ENCODE peak calls at places on chromosomes 4 and X, in six cellular contexts. One of them, this sample, is unnamed.

GRCh38 chr4:174427562-174428140 is 94.6 kb downstream of the HPGD start:
- DNase-seq in stimulated activated CD8-positive, alpha-beta memory T cell treated with anti-CD3 and anti-CD28 coated beads, Interleukin-15, amount 100 ng/mL, for 4 hours: no peak
- DNase-seq in brain microvascular endothelial cell: no peak
- DNase-seq in progenitor cell of endocrine pancreas: no peak
- DNase-seq in activated CD8-positive, alpha-beta memory T cell treated with anti-CD3 and anti-CD28 coated beads for 48 hours: no peak
- DNase-seq in HS-5: no peak
- DNase-seq in this sample: no peak

GRCh38 chr4:154332681-154333421 is 158.7 kb downstream of the DCHS2 start:
- DNase-seq in stimulated activated CD8-positive, alpha-beta memory T cell treated with anti-CD3 and anti-CD28 coated beads, Interleukin-15, amount 100 ng/mL, for 4 hours: peak; percentile 3
- DNase-seq in brain microvascular endothelial cell: peak; percentile 9
- DNase-seq in progenitor cell of endocrine pancreas: no peak
- DNase-seq in activated CD8-positive, alpha-beta memory T cell treated with anti-CD3 and anti-CD28 coated beads for 48 hours: peak; percentile 7
- DNase-seq in HS-5: no peak
- DNase-seq in this sample: peak; percentile 17

GRCh38 chrX:9988762-9989161 is 21.6 kb downstream of the CLDN34 start:
- DNase-seq in stimulated activated CD8-positive, alpha-beta memory T cell treated with anti-CD3 and anti-CD28 coated beads, Interleukin-15, amount 100 ng/mL, for 4 hours: no peak
- DNase-seq in brain microvascular endothelial cell: no peak
- DNase-seq in progenitor cell of endocrine pancreas: no peak
- DNase-seq in activated CD8-positive, alpha-beta memory T cell treated with anti-CD3 and anti-CD28 coated beads for 48 hours: no peak
- DNase-seq in HS-5: no peak
- DNase-seq in this sample: no peak

GRCh38 chr4:183422962-183423653 is 21.3 kb upstream of the CDKN2AIP start:
- DNase-seq in stimulated activated CD8-positive, alpha-beta memory T cell treated with anti-CD3 and anti-CD28 coated beads, Interleukin-15, amount 100 ng/mL, for 4 hours: no peak
- DNase-seq in brain microvascular endothelial cell: no peak
- DNase-seq in progenitor cell of endocrine pancreas: no peak
- DNase-seq in activated CD8-positive, alpha-beta memory T cell treated with anti-CD3 and anti-CD28 coated beads for 48 hours: no peak
- DNase-seq in HS-5: peak; percentile 61
- DNase-seq in this sample: no peak

GRCh38 chr4:78612398-78613005 is 60.9 kb downstream of the ANXA3 start:
- DNase-seq in stimulated activated CD8-positive, alpha-beta memory T cell treated with anti-CD3 and anti-CD28 coated beads, Interleukin-15, amount 100 ng/mL, for 4 hours: no peak
- DNase-seq in brain microvascular endothelial cell: peak; percentile 46
- DNase-seq in progenitor cell of endocrine pancreas: no peak
- DNase-seq in activated CD8-positive, alpha-beta memory T cell treated with anti-CD3 and anti-CD28 coated beads for 48 hours: no peak
- DNase-seq in HS-5: peak; percentile 24
- DNase-seq in this sample: no peak

GRCh38 chrX:97846718-97847237 is 963.1 kb downstream of the RPA4 start:
- DNase-seq in stimulated activated CD8-positive, alpha-beta memory T cell treated with anti-CD3 and anti-CD28 coated beads, Interleukin-15, amount 100 ng/mL, for 4 hours: no peak
- DNase-seq in brain microvascular endothelial cell: no peak
- DNase-seq in progenitor cell of endocrine pancreas: no peak
- DNase-seq in activated CD8-positive, alpha-beta memory T cell treated with anti-CD3 and anti-CD28 coated beads for 48 hours: no peak
- DNase-seq in HS-5: no peak
- DNase-seq in this sample: no peak

GRCh38 chr4:144575181-144575580 is 70.8 kb upstream of the HHIP start:
- DNase-seq in stimulated activated CD8-positive, alpha-beta memory T cell treated with anti-CD3 and anti-CD28 coated beads, Interleukin-15, amount 100 ng/mL, for 4 hours: no peak
- DNase-seq in brain microvascular endothelial cell: no peak
- DNase-seq in progenitor cell of endocrine pancreas: no peak
- DNase-seq in activated CD8-positive, alpha-beta memory T cell treated with anti-CD3 and anti-CD28 coated beads for 48 hours: no peak
- DNase-seq in HS-5: no peak
- DNase-seq in this sample: peak; percentile 18

GRCh38 chr4:94636004-94636403 is 121.8 kb upstream of the BMPR1B start:
- DNase-seq in stimulated activated CD8-positive, alpha-beta memory T cell treated with anti-CD3 and anti-CD28 coated beads, Interleukin-15, amount 100 ng/mL, for 4 hours: no peak
- DNase-seq in brain microvascular endothelial cell: no peak
- DNase-seq in progenitor cell of endocrine pancreas: no peak
- DNase-seq in activated CD8-positive, alpha-beta memory T cell treated with anti-CD3 and anti-CD28 coated beads for 48 hours: no peak
- DNase-seq in HS-5: no peak
- DNase-seq in this sample: no peak

GRCh38 chr4:183401473-183401872 is 43.0 kb upstream of the CDKN2AIP start:
- DNase-seq in stimulated activated CD8-positive, alpha-beta memory T cell treated with anti-CD3 and anti-CD28 coated beads, Interleukin-15, amount 100 ng/mL, for 4 hours: no peak
- DNase-seq in brain microvascular endothelial cell: no peak
- DNase-seq in progenitor cell of endocrine pancreas: no peak
- DNase-seq in activated CD8-positive, alpha-beta memory T cell treated with anti-CD3 and anti-CD28 coated beads for 48 hours: no peak
- DNase-seq in HS-5: no peak
- DNase-seq in this sample: no peak

This sample was measured in lower leg skin.